ENCODE peak calls at places on chromosomes 1 and 21, in ten cellular contexts. B, R, J, W, Z, Q, D, G, K and F are unnamed samples.
A peak's percentile ranks its signal among the peaks of the same experiment; 100 is the strongest.

GRCh38 chr1:12537294-12537693 is 80.7 kb downstream of the DHRS3 start:
- DNase-seq in G (no peak), D (no peak), J (no peak), Q (no peak), Z (no peak), R (no peak), B (no peak), W (no peak), K (no peak), F (no peak)

GRCh38 chr21:28325618-28326017 is 667.1 kb downstream of the LTN1 start:
- DNase-seq in G (no peak), Q (no peak), J (no peak), W (no peak), R (no peak), K (no peak), B (no peak), Z (no peak), D (peak; percentile 31), F (peak; percentile 89)

GRCh38 chr1:84598846-84599741 is 24.9 kb upstream of the CTBS start:
- DNase-seq in J (no peak), R (no peak), W (no peak), Q (peak; percentile 29), B (no peak), D (no peak), K (peak; percentile 90), G (peak; percentile 87), Z (peak; percentile 82), F (no peak)

GRCh38 chr1:26283871-26284596 is 4.1 kb downstream of the SH3BGRL3 start:
- DNase-seq in K (no peak), G (peak; percentile 33), J (no peak), W (no peak), R (no peak), D (no peak), B (no peak), Q (no peak), Z (no peak), F (no peak)

GRCh38 chr1:30686236-30686635 is 37.1 kb downstream of the MATN1 start:
- DNase-seq in Z (no peak), W (no peak), D (no peak), G (no peak), B (no peak), Q (no peak), R (no peak), K (no peak), J (no peak), F (no peak)

GRCh38 chr1:92486251-92487077 is at the start of gene GFI1:
- DNase-seq in J (no peak), Z (no peak), Q (no peak), B (peak; percentile 71), G (peak; percentile 62), R (peak; percentile 63), W (peak; percentile 63), K (no peak), D (no peak), F (peak; percentile 61)

GRCh38 chr1:163170975-163171676 is 31.6 kb downstream of the RGS5 start:
- DNase-seq in W (no peak), J (no peak), R (no peak), G (peak; percentile 55), K (peak; percentile 47), B (no peak), D (peak; percentile 17), Z (peak; percentile 66), Q (peak; percentile 10), F (peak; percentile 62)

GRCh38 chr1:78676347-78676982 is 26.8 kb downstream of the IFI44 start:
- DNase-seq in K (peak; percentile 78), R (no peak), Q (peak; percentile 22), W (peak; percentile 72), G (peak; percentile 76), B (peak; percentile 34), Z (peak; percentile 74), D (peak; percentile 42), J (no peak), F (peak; percentile 32)

GRCh38 chr1:58584082-58584895 is 7.2 kb upstream of the TACSTD2 start:
- DNase-seq in W (no peak), G (peak; percentile 96), K (peak; percentile 96), Q (peak; percentile 76), J (no peak), Z (peak; percentile 96), B (no peak), D (no peak), R (no peak), F (no peak)

GRCh38 chr1:204286841-204287387 is 72.8 kb downstream of the PLEKHA6 start:
- DNase-seq in G (peak; percentile 40), Q (peak; percentile 40), B (peak; percentile 1), Z (no peak), R (peak; percentile 28), W (peak; percentile 14), J (no peak), K (no peak), D (no peak), F (peak; percentile 55)

GRCh38 chr1:53316742-53317650 is 10.9 kb downstream of the LRP8 start:
- DNase-seq in W (no peak), D (peak; percentile 24), B (no peak), Q (no peak), K (no peak), R (no peak), Z (no peak), G (no peak), J (no peak), F (no peak)

GRCh38 chr1:196160066-196160795 is 448.0 kb downstream of the KCNT2 start:
- DNase-seq in K (peak; percentile 82), J (no peak), Q (no peak), G (peak; percentile 93), W (no peak), B (no peak), R (no peak), Z (peak; percentile 87), D (no peak), F (no peak)

GRCh38 chr1:74468982-74469603 is 43.3 kb downstream of the LRRC53 start:
- DNase-seq in G (peak; percentile 58), K (peak; percentile 56), Q (peak; percentile 1), J (no peak), D (peak; percentile 76), R (no peak), Z (peak; percentile 38), W (no peak), B (no peak), F (peak; percentile 81)

GRCh38 chr21:42827588-42827987 is 51.8 kb downstream of the WDR4 start:
- DNase-seq in Z (no peak), G (no peak), J (no peak), K (no peak), W (no peak), D (no peak), B (no peak), R (no peak), Q (no peak), F (no peak)

GRCh38 chr1:43549921-43550597 is 19.4 kb downstream of the PTPRF start:
- DNase-seq in Z (no peak), D (peak; percentile 92), K (no peak), G (no peak), J (no peak), W (no peak), B (no peak), R (no peak), Q (no peak), F (peak; percentile 87)

GRCh38 chr1:24409535-24409934 is 4.0 kb downstream of the STPG1 start:
- DNase-seq in D (no peak), Q (no peak), K (peak; percentile 90), Z (peak; percentile 94), B (no peak), W (no peak), J (no peak), R (no peak), G (peak; percentile 91), F (no peak)